ENCODE peak calls at places on chromosomes 6 and 20, in six cellular contexts. L is EL; E is A172; J is activated CD4-positive, alpha-beta T cell treated with anti-CD3 and anti-CD28 coated beads, Interleukin-2, amount 50 U/mL, for 24 hours; H is Daoy; X is CD4-positive, alpha-beta memory T cell. A is an unnamed sample.

GRCh38 chr20:47267621-47268020 is 88.9 kb downstream of the ZMYND8 start:
- DNase-seq in H (no peak), J (no peak), L (no peak), E (no peak), X (no peak), A (no peak)

GRCh38 chr6:17405944-17406245 is 12.5 kb downstream of the CAP2 start:
- DNase-seq in L (no peak), E (no peak), X (no peak), J (no peak), H (no peak), A (no peak)

GRCh38 chr6:13422601-13423247 is 64.7 kb downstream of the GFOD1 start:
- DNase-seq in E (peak), L (no peak), H (peak), J (no peak), X (no peak), A (no peak)

GRCh38 chr6:52155791-52156576 is 30.2 kb upstream of the IL17A start:
- DNase-seq in H (peak), J (no peak), X (no peak), L (peak), E (peak), A (no peak)

GRCh38 chr20:4303136-4303535 is 287.8 kb upstream of the RNF24 start:
- DNase-seq in X (no peak), J (no peak), H (no peak), E (no peak), L (no peak), A (no peak)

GRCh38 chr6:106488494-106489369 is 128.2 kb downstream of the CRYBG1 start:
- DNase-seq in E (peak), H (peak), J (no peak), L (peak), X (no peak), A (no peak)

GRCh38 chr20:10667077-10667401 is 6.8 kb downstream of the JAG1 start:
- DNase-seq in X (no peak), H (no peak), E (no peak), J (no peak), L (no peak), A (no peak)

GRCh38 chr6:168927026-168927425 is 326.6 kb downstream of the THBS2 start:
- DNase-seq in J (no peak), H (no peak), L (no peak), E (no peak), X (no peak), A (no peak)

GRCh38 chr6:42225043-42225368 is 7.3 kb upstream of the MRPS10 start:
- DNase-seq in L (no peak), X (no peak), J (no peak), H (no peak), E (no peak), A (no peak)

GRCh38 chr6:15522856-15523529 is 139.8 kb downstream of the DTNBP1 start:
- DNase-seq in L (no peak), E (no peak), H (no peak), X (no peak), J (no peak), A (no peak)

GRCh38 chr6:67779876-67780275 is 855.2 kb upstream of the ADGRB3 start:
- DNase-seq in L (no peak), H (no peak), X (no peak), E (no peak), J (no peak), A (no peak)

GRCh38 chr20:39080326-39080725 is 118.2 kb downstream of the DHX35 start:
- DNase-seq in J (no peak), X (no peak), L (no peak), E (no peak), H (no peak), A (no peak)

GRCh38 chr6:41103792-41104324 is 31.1 kb downstream of the NFYA start:
- DNase-seq in E (no peak), J (no peak), X (no peak), L (no peak), H (no peak), A (no peak)

GRCh38 chr20:58852559-58853271 is at the start of gene GNAS:
- DNase-seq in X (peak), E (no peak), H (peak), L (peak), J (peak), A (no peak)

GRCh38 chr6:56649782-56650181 is 7.1 kb upstream of the DST start:
- DNase-seq in E (no peak), L (peak), H (no peak), X (no peak), J (no peak), A (no peak)

GRCh38 chr6:126300126-126300525 is 39.8 kb upstream of the CENPW start:
- DNase-seq in L (no peak), J (no peak), H (no peak), E (no peak), X (no peak), A (no peak)

GRCh38 chr20:38599410-38599882 is 2.2 kb upstream of the ARHGAP40 start:
- DNase-seq in H (peak), X (no peak), E (peak), J (no peak), L (peak), A (no peak)

GRCh38 chr6:166760288-166760687 is 133.2 kb upstream of the RPS6KA2 start:
- DNase-seq in X (peak), E (no peak), J (no peak), L (no peak), H (no peak), A (peak)

GRCh38 chr6:34149831-34150400 is 4.0 kb upstream of the GRM4 start:
- DNase-seq in J (no peak), L (no peak), X (no peak), H (no peak), E (no peak), A (no peak)

GRCh38 chr20:57205625-57206219 is 60.7 kb downstream of the BMP7 start:
- DNase-seq in E (peak), X (no peak), H (peak), L (peak), J (no peak), A (no peak)

GRCh38 chr6:91669154-91669903 is 1082.5 kb upstream of the MAP3K7 start:
- DNase-seq in L (no peak), E (no peak), X (no peak), J (no peak), H (no peak), A (no peak)

GRCh38 chr6:149750136-149750609 is 632 bp downstream of the PCMT1 start:
- DNase-seq in H (peak), J (peak), L (peak), X (no peak), E (peak), A (peak)

GRCh38 chr20:38061109-38061508 is 27.6 kb downstream of the RPRD1B start:
- DNase-seq in J (no peak), E (no peak), X (no peak), H (no peak), L (no peak), A (no peak)

GRCh38 chr20:61611401-61611800 is 359.3 kb downstream of the CDH4 start:
- DNase-seq in J (no peak), X (no peak), L (peak), H (no peak), E (no peak), A (no peak)

GRCh38 chr6:159961523-159961922 is 7.4 kb upstream of the IGF2R start:
- DNase-seq in E (peak), H (peak), L (peak), J (no peak), X (no peak), A (no peak)

GRCh38 chr20:37297066-37297736 is 7.7 kb downstream of the MANBAL start:
- DNase-seq in X (no peak), H (peak), L (peak), J (no peak), E (peak), A (no peak)

GRCh38 chr6:32178547-32179440 is 589 bp downstream of the RNF5 start:
- DNase-seq in H (no peak), J (no peak), E (no peak), X (no peak), L (no peak), A (no peak)

GRCh38 chr6:161162722-161163121 is 111.1 kb downstream of the AGPAT4 start:
- DNase-seq in J (no peak), X (no peak), L (no peak), E (no peak), H (no peak), A (no peak)

GRCh38 chr6:24078200-24078599 is 47.8 kb upstream of the NRSN1 start:
- DNase-seq in X (no peak), J (no peak), E (peak), L (peak), H (peak), A (no peak)

GRCh38 chr6:169955796-169956493 is 204.5 kb downstream of the ERMARD start:
- DNase-seq in H (peak), J (no peak), E (no peak), X (no peak), L (no peak), A (no peak)

GRCh38 chr6:137217801-137218472 is 1.2 kb downstream of the IFNGR1 start:
- DNase-seq in J (no peak), L (peak), E (no peak), H (no peak), X (no peak), A (no peak)

A was measured in DND-41.